ENCODE peak calls at places on chromosomes 12 and 14, in nine cellular contexts. Q is neural crest cell, I is retinal pigment epithelial cell, V is HFF-Myc, T is tibial artery, D is psoas muscle, S is IMR-90, M is endothelial cell of umbilical vein, Y is fibroblast of the aortic adventitia. J is an unnamed sample.

GRCh38 chr12:126668538-126668937 is 1598.4 kb upstream of the TMEM132C start:
- DNase-seq in D (no peak), S (no peak), V (peak; percentile 49), T (no peak), Y (peak; percentile 98), M (no peak), I (peak; percentile 93), Q (no peak), J (peak; percentile 81)

GRCh38 chr12:70091021-70091521 is 152.2 kb upstream of the CNOT2 start:
- DNase-seq in D (no peak), T (no peak), Y (no peak), Q (no peak), I (no peak), S (no peak), M (peak; percentile 5), V (no peak), J (no peak)

GRCh38 chr14:68819260-68819691 is 26.4 kb upstream of the ZFP36L1 start:
- DNase-seq in S (peak; percentile 66), I (peak; percentile 98), Q (no peak), D (no peak), T (no peak), M (no peak), V (no peak), Y (peak; percentile 81), J (no peak)

GRCh38 chr12:100024974-100025555 is 40.3 kb upstream of the ANKS1B start:
- DNase-seq in Y (no peak), I (no peak), Q (no peak), D (no peak), S (peak; percentile 67), V (no peak), M (peak; percentile 19), T (no peak), J (no peak)

GRCh38 chr12:40202095-40203059 is 22.4 kb upstream of the LRRK2 start:
- DNase-seq in T (no peak), M (peak; percentile 48), D (no peak), S (no peak), V (no peak), I (no peak), Y (no peak), Q (no peak), J (no peak)

GRCh38 chr12:116937640-116938039 is 26.9 kb downstream of the FBXW8 start:
- DNase-seq in S (no peak), M (no peak), D (no peak), T (no peak), Q (no peak), I (no peak), V (no peak), Y (no peak), J (no peak)

GRCh38 chr14:79967001-79967400 is 244.3 kb downstream of the DIO2 start:
- DNase-seq in M (no peak), I (no peak), Q (no peak), T (no peak), S (peak; percentile 74), D (no peak), Y (no peak), V (peak; percentile 2), J (no peak)

GRCh38 chr12:105369014-105369413 is 38.5 kb downstream of the C12orf75 start:
- DNase-seq in Q (no peak), Y (peak; percentile 85), I (no peak), V (no peak), M (no peak), T (no peak), S (peak; percentile 84), D (no peak), J (peak; percentile 54)

GRCh38 chr12:24929953-24930352 is 18.9 kb downstream of the BCAT1 start:
- DNase-seq in V (no peak), S (no peak), I (no peak), Y (no peak), D (no peak), M (no peak), Q (no peak), T (no peak), J (no peak)

GRCh38 chr12:96698965-96699364 is 208.1 kb upstream of the NEDD1 start:
- DNase-seq in V (no peak), Y (no peak), Q (no peak), T (no peak), S (no peak), I (no peak), M (no peak), D (no peak), J (no peak)

GRCh38 chr14:22333408-22334274 is 255.4 kb downstream of the DAD1 start:
- DNase-seq in V (peak; percentile 16), M (peak; percentile 52), D (no peak), Q (no peak), I (peak; percentile 46), T (no peak), Y (no peak), S (peak; percentile 68), J (no peak)

GRCh38 chr12:65961731-65962130 is 137.4 kb downstream of the HMGA2 start:
- DNase-seq in S (no peak), T (no peak), D (no peak), Y (no peak), M (no peak), Q (no peak), V (no peak), I (peak; percentile 77), J (no peak)

GRCh38 chr12:31959701-31960391 is 631 bp downstream of the RESF1 start:
- DNase-seq in I (peak; percentile 18), T (peak; percentile 81), V (no peak), Y (peak; percentile 68), S (peak; percentile 61), D (peak; percentile 67), Q (peak; percentile 50), M (peak; percentile 71), J (peak; percentile 18)
- TF ChIP-seq CTCF in I (peak; percentile 13), T (no peak), V (no peak), Y (peak; percentile 17), S (peak; percentile 21), D (no peak), Q (peak; percentile 34), M (no peak), J (peak; percentile 16)

GRCh38 chr12:2372178-2372577 is 319.4 kb downstream of the CACNA1C start:
- DNase-seq in I (no peak), T (peak; percentile 32), D (no peak), V (no peak), S (no peak), Q (no peak), Y (no peak), M (no peak), J (no peak)

GRCh38 chr12:2375871-2376270 is 323.1 kb downstream of the CACNA1C start:
- DNase-seq in Y (no peak), Q (no peak), S (no peak), D (no peak), T (peak; percentile 37), V (no peak), I (no peak), M (no peak), J (no peak)

GRCh38 chr12:2373307-2373706 is 320.5 kb downstream of the CACNA1C start:
- DNase-seq in T (peak; percentile 54), Y (no peak), Q (no peak), S (no peak), D (no peak), M (no peak), I (no peak), V (no peak), J (no peak)

GRCh38 chr12:2372735-2373134 is 319.9 kb downstream of the CACNA1C start:
- DNase-seq in D (peak; percentile 37), I (no peak), M (no peak), S (no peak), V (no peak), Y (no peak), Q (no peak), T (peak; percentile 69), J (no peak)

GRCh38 chr12:2374092-2374740 is 321.4 kb downstream of the CACNA1C start:
- DNase-seq in Y (no peak), T (peak; percentile 63), M (no peak), D (no peak), V (no peak), I (no peak), S (peak; percentile 10), Q (no peak), J (no peak)
- TF ChIP-seq CTCF in Y (no peak), T (no peak), M (no peak), D (no peak), V (no peak), I (no peak), S (no peak), Q (no peak), J (no peak)

GRCh38 chr14:23633160-23633701 is 2.9 kb upstream of the DHRS2 start:
- DNase-seq in I (no peak), V (no peak), D (no peak), T (no peak), Q (no peak), Y (no peak), M (no peak), S (no peak), J (no peak)
- TF ChIP-seq CTCF in I (peak; percentile 1), V (no peak), D (no peak), T (no peak), Q (peak; percentile 33), Y (peak; percentile 14), M (no peak), S (no peak), J (no peak)

GRCh38 chr14:100498068-100498467 is 89.1 kb downstream of the BEGAIN start:
- DNase-seq in Y (no peak), S (no peak), T (no peak), I (no peak), V (no peak), M (no peak), D (no peak), Q (no peak), J (no peak)

GRCh38 chr14:100500128-100500527 is 87.1 kb downstream of the BEGAIN start:
- DNase-seq in T (no peak), I (no peak), V (no peak), M (no peak), S (no peak), Q (no peak), Y (no peak), D (no peak), J (no peak)

GRCh38 chr14:100490252-100490651 is 97.0 kb downstream of the BEGAIN start:
- DNase-seq in Q (no peak), M (no peak), Y (no peak), D (no peak), T (no peak), S (no peak), I (no peak), V (no peak), J (no peak)

GRCh38 chr14:100495917-100496316 is 91.3 kb downstream of the BEGAIN start:
- DNase-seq in D (no peak), S (no peak), V (no peak), Y (no peak), Q (no peak), M (no peak), T (no peak), I (no peak), J (no peak)

GRCh38 chr14:100494645-100495044 is 92.6 kb downstream of the BEGAIN start:
- DNase-seq in S (no peak), M (no peak), T (no peak), Q (no peak), Y (no peak), D (no peak), V (no peak), I (no peak), J (no peak)
- TF ChIP-seq CTCF in S (no peak), M (no peak), T (no peak), Q (no peak), Y (no peak), D (no peak), V (no peak), I (no peak), J (no peak)